ENCODE peak calls at places on chromosomes 11 and 22, in ten cellular contexts. I is AG09319; H is glutamatergic neuron; Z is CD4-positive, alpha-beta T cell; V is GM13977; Q is nephron progenitor cell; B is HL-60; J is CD8-positive, alpha-beta T cell; C is GM23338; R is retinal pigment epithelial cell. T is an unnamed sample.

GRCh38 chr11:93166867-93167266 is 30.9 kb downstream of the SLC36A4 start:
- DNase-seq in I (no peak), H (no peak), Z (no peak), V (no peak), Q (no peak), B (no peak), J (no peak), C (no peak), R (no peak), T (no peak)

GRCh38 chr22:20786536-20786979 is 12.6 kb downstream of the SERPIND1 start:
- DNase-seq in I (no peak), H (no peak), Z (no peak), V (no peak), Q (no peak), B (no peak), J (no peak), C (no peak), R (no peak), T (no peak)

GRCh38 chr11:30990625-30991348 is 378.8 kb downstream of the DCDC1 start:
- DNase-seq in I (no peak), H (no peak), Z (no peak), V (no peak), Q (no peak), B (no peak), J (no peak), C (no peak), R (no peak), T (peak)

GRCh38 chr11:34274712-34275398 is 83.0 kb downstream of the ABTB2 start:
- DNase-seq in I (peak), H (no peak), Z (no peak), V (no peak), Q (no peak), B (no peak), J (no peak), C (no peak), R (peak), T (peak)

GRCh38 chr22:44337658-44338004 is 24.9 kb upstream of the SHISAL1 start:
- DNase-seq in I (no peak), H (peak), Z (no peak), V (no peak), Q (no peak), B (no peak), J (no peak), C (peak), R (no peak), T (no peak)

GRCh38 chr22:38707346-38707745 is 1.6 kb downstream of the GTPBP1 start:
- DNase-seq in I (no peak), H (no peak), Z (no peak), V (no peak), Q (no peak), B (no peak), J (no peak), C (no peak), R (no peak), T (peak)

GRCh38 chr11:15650105-15650938 is 535.6 kb downstream of the INSC start:
- DNase-seq in I (peak), H (peak), Z (peak), V (peak), Q (peak), B (peak), J (peak), C (peak), R (peak), T (peak)

GRCh38 chr11:8017071-8017470 is 29.9 kb downstream of the EIF3F start:
- DNase-seq in I (no peak), H (no peak), Z (no peak), V (no peak), Q (no peak), B (no peak), J (no peak), C (no peak), R (no peak), T (no peak)

GRCh38 chr11:8063319-8063718 is 17.7 kb upstream of the TUB start:
- DNase-seq in I (peak), H (no peak), Z (no peak), V (no peak), Q (no peak), B (no peak), J (no peak), C (no peak), R (no peak), T (no peak)

GRCh38 chr11:112564228-112564955 is 303.7 kb upstream of the PLET1 start:
- DNase-seq in I (peak), H (no peak), Z (no peak), V (no peak), Q (no peak), B (no peak), J (no peak), C (no peak), R (no peak), T (peak)

GRCh38 chr11:47332303-47332711 is 20.2 kb downstream of the MYBPC3 start:
- DNase-seq in I (no peak), H (no peak), Z (no peak), V (no peak), Q (no peak), B (no peak), J (no peak), C (no peak), R (no peak), T (no peak)

GRCh38 chr11:128262463-128263345 is 324.7 kb downstream of the ETS1 start:
- DNase-seq in I (no peak), H (no peak), Z (no peak), V (no peak), Q (no peak), B (no peak), J (no peak), C (no peak), R (no peak), T (no peak)

GRCh38 chr11:114072978-114073377 is 13.5 kb downstream of the ZBTB16 start:
- DNase-seq in I (no peak), H (no peak), Z (no peak), V (no peak), Q (no peak), B (no peak), J (no peak), C (no peak), R (no peak), T (no peak)

GRCh38 chr11:72263363-72263762 is 19.4 kb upstream of the PHOX2A start:
- DNase-seq in I (no peak), H (no peak), Z (no peak), V (no peak), Q (no peak), B (no peak), J (no peak), C (no peak), R (no peak), T (no peak)

GRCh38 chr11:66957971-66958231 is 282 bp downstream of the PC start:
- DNase-seq in I (no peak), H (peak), Z (no peak), V (peak), Q (no peak), B (no peak), J (no peak), C (peak), R (no peak), T (no peak)

GRCh38 chr11:125720781-125721180 is 25.3 kb upstream of the PATE1 start:
- DNase-seq in I (no peak), H (no peak), Z (no peak), V (no peak), Q (no peak), B (no peak), J (no peak), C (no peak), R (no peak), T (no peak)

GRCh38 chr11:131682373-131683015 is 312.1 kb downstream of the NTM start:
- DNase-seq in I (no peak), H (no peak), Z (no peak), V (no peak), Q (no peak), B (no peak), J (no peak), C (no peak), R (no peak), T (no peak)

GRCh38 chr11:112615238-112615637 is 346.0 kb upstream of the NCAM1 start:
- DNase-seq in I (no peak), H (no peak), Z (no peak), V (no peak), Q (no peak), B (no peak), J (no peak), C (no peak), R (no peak), T (no peak)

GRCh38 chr11:17799147-17799546 is 64.6 kb downstream of the KCNC1 start:
- DNase-seq in I (no peak), H (no peak), Z (no peak), V (no peak), Q (no peak), B (no peak), J (no peak), C (no peak), R (no peak), T (no peak)

GRCh38 chr11:93740802-93741093 is 547 bp downstream of the TAF1D start:
- DNase-seq in I (no peak), H (peak), Z (peak), V (peak), Q (peak), B (no peak), J (peak), C (peak), R (no peak), T (peak)

GRCh38 chr11:15055620-15056356 is 17.6 kb upstream of the CALCB start:
- DNase-seq in I (no peak), H (no peak), Z (no peak), V (no peak), Q (no peak), B (no peak), J (no peak), C (no peak), R (no peak), T (no peak)

DNA sequence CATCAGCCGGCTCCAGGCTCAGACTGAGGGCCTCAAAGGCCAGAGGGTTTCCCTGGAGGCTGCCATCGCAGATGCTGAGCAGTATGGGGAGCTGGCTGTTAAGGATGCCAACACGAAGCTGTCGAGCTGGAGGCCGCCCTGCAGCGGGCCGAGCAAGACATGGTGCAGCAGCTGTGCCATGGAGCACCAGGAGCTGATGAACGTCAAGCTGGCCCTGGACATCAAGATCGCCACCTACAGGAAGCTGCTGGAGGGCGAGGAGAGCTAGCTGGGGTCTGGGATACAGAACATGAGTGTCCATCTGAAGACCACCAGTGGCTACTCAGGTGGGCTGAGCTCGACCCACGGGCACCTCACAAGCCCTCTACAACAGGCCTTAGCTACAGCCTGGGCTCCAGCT is 4.0 kb upstream of the SCUBE2 start:
- DNase-seq in I (no peak), H (no peak), Z (no peak), V (no peak), Q (no peak), B (no peak), J (no peak), C (peak), R (no peak), T (no peak)
- TF ChIP-seq CTCF in I (no peak), H (no peak), Z (no peak), V (peak), Q (no peak), B (peak), J (no peak), C (peak), R (peak), T (peak)

DNA sequence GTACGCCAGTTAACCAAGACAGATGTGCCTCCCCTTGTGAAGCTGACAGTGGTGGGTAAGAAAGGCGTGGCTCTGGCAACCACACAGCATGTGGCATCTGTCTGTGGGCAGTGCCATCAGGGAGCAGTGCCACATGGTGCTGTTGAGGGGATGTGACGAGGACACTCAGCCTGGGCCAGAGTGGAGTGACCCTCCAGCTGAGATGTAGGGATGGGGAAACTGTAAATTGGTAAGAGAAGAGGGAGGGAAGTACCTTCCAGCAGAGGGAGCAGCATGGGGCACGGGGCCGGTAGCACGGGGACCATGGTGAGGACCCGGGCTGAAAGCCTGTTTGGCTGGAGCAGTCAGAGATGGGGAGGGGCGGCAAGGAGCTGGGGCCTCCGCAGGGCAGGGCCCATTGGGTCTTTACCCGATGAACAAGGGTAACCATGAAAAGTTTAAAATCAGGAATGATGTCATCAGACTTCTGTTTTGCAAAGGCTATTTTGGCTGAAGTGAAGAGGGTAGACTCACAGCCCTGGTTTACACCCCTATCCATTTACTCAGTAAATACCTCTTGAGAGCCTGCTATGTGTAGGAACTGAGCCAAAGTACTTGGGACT is 10.4 kb downstream of the TMPRSS6 start:
- DNase-seq in I (no peak), H (no peak), Z (no peak), V (no peak), Q (no peak), B (no peak), J (no peak), C (peak), R (no peak), T (no peak)
- TF ChIP-seq CTCF in I (no peak), H (no peak), Z (no peak), V (peak), Q (no peak), B (no peak), J (no peak), C (peak), R (peak), T (peak)

DNA sequence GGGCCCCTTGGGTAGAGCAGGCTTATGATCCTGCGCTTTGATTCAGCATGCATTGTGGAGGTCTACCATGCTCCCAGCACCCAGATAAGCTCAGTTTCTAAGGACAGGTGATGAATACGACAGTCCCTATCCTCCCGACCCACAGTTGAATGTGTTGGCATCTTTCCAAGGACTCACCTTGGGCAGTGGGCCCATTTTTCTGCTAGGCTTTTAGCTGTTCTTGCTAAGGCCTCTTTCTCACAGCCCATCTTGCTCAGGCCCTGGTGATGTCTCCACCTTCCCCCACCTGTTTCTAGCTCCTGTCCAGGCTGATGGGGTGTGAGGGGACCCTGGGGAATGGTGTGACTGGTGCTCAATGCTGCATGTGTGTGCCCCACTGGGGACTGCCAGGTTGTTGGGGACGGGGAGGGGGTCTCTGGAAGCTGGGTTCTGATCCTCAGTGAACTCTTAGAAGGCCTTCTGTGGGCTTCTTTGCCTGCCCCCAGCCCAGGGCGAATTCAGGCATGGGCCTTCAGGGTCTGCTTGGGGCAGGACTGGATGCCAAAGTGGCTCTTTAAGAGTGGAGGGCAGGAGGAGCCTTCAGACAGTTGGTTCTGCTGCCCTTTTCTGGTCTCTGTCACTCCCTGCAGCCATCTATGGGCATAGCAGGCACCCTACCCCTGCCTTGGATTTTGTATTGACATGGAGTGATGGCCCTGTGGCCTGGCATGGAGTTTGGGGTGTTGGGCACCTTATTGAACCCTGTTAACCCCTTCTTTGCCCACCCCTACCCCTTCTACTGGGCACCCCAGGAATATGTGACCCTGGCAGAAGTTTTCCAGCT is 33.1 kb downstream of the PHLDB1 start:
- DNase-seq in I (no peak), H (no peak), Z (no peak), V (no peak), Q (no peak), B (no peak), J (no peak), C (peak), R (no peak), T (no peak)
- TF ChIP-seq CTCF in I (no peak), H (no peak), Z (no peak), V (no peak), Q (no peak), B (no peak), J (no peak), C (no peak), R (no peak), T (no peak)

DNA sequence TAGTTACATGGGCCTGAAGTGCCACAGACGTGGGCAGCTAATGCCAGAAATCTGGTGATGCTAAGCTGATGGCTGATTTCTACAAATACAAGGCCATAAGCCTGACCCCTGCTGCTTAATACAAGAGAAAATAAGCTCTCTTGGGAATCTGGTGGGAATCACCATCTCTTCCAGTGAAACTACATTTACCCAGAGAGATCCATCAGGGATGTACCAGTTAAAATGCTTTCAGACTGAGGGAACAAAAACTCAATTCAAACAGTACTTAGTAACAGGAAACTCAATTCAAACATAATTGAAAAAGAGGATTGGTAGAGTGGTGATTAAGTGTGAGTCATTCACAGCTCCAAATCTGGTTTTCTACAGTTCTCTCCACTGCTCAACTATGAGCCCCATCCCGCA is 1.7 kb upstream of the CAVIN3 start:
- DNase-seq in I (no peak), H (no peak), Z (no peak), V (no peak), Q (no peak), B (no peak), J (no peak), C (peak), R (peak), T (no peak)
- TF ChIP-seq CTCF in I (no peak), H (no peak), Z (no peak), V (no peak), Q (no peak), B (no peak), J (no peak), C (no peak), R (no peak), T (no peak)

GRCh38 chr22:36493690-36494110 is 12.3 kb upstream of the TXN2 start:
- DNase-seq in I (no peak), H (no peak), Z (no peak), V (peak), Q (no peak), B (peak), J (no peak), C (no peak), R (no peak), T (no peak)

DNA sequence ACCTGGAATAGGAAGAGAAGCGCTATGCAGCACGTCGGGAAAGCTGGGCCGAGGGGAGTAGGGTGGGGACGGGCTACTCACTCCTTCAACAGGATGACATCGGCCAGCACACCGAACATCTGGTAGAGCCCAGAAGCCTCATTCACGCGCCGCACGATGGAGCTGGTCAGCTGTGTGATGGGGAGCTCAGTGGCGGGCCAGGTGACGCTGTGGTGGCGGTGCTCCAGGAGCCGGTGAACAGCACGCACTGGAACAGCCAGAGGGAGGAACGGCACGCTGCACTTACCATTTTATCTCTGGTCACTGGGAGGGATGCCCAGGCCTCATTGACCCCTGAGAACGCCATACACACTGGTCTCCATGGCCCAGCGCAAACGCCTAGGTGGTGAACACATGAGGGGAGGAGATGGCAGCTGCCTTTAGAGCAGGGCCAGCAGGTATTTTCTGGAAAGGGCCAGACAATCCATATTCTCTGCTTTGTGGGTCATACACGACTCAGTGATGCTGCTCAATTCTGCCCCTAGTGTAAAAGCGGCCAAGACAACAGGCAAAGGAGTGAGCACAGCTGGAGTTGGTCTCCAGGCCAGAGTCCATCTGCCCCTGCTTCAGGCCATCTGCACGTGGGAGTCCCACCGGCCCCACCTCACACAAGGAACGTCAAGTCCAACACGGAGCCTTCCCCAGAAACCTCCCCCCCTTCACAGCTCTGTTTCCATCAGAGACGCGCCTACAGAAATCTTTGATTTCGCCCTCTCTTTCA is 8.8 kb downstream of the FOXRED2 start:
- DNase-seq in I (no peak), H (peak), Z (no peak), V (no peak), Q (no peak), B (no peak), J (no peak), C (peak), R (no peak), T (no peak)
- TF ChIP-seq CTCF in I (no peak), H (peak), Z (no peak), V (no peak), Q (no peak), B (no peak), J (no peak), C (no peak), R (peak), T (no peak)

GRCh38 chr11:2526808-2527381 is 82.1 kb downstream of the KCNQ1 start:
- DNase-seq in I (no peak), H (peak), Z (no peak), V (peak), Q (peak), B (peak), J (no peak), C (peak), R (no peak), T (no peak)
- TF ChIP-seq CTCF in I (no peak), H (no peak), Z (no peak), V (peak), Q (no peak), B (no peak), J (no peak), C (no peak), R (no peak), T (no peak)

GRCh38 chr11:71238941-71239340 is 13.4 kb downstream of the SHANK2 start:
- DNase-seq in I (no peak), H (no peak), Z (no peak), V (no peak), Q (no peak), B (no peak), J (no peak), C (no peak), R (no peak), T (no peak)
- TF ChIP-seq CTCF in I (no peak), H (no peak), Z (no peak), V (no peak), Q (no peak), B (no peak), J (no peak), C (no peak), R (no peak), T (no peak)

DNA sequence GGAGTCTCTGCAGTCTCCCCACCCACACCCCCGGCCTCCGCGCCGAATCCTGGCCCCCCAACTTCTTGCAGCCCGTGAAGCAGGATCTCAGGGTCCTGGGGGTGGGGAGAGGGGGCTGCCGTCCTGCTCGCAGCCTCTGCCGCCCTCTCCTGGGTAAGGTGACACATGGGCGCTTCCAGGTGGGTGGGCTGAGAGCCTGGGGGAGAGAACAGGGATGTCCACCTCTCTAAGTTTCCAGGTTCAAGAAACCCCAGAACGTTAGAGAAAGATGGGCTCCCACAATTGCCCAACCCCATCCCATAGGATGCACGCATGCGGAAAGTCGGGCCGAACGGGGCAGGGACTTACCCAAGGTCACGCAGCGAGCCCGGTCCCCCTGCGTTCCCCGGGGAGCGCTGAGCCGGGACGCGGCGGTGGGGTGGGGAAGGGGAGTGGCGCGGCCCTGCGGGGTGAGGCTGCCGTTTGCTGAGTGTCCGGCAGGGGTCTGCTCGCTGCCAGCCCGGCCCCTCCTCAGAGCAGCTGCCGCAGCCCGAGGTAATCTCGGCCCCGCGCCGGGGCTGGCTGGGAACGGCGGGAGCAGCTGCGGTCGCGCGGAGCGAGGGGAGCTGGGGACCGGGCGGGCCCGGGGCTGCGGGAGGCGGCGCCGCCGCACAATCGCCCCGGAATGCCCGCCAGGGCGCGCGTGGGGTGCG is 705 bp upstream of the CAPN1 start:
- DNase-seq in I (peak), H (peak), Z (peak), V (peak), Q (peak), B (peak), J (peak), C (peak), R (no peak), T (no peak)
- TF ChIP-seq CTCF in I (peak), H (peak), Z (peak), V (peak), Q (peak), B (peak), J (peak), C (peak), R (peak), T (peak)

T was measured in LNCaP clone FGC.